ENCODE peak calls at places on chromosomes 11 and 22, in six cellular contexts. R is mesenchymal stem cell, S is IMR-90, C is trophoblast cell, J is neuronal stem cell, K is H1. A is an unnamed sample. For H3K79me1, the result is how much of the 10 kb centered on the place peaks cover.

GRCh38 chr11:65927904-65928397 is 8.7 kb downstream of the DRAP1 start:
- DNase-seq in R (peak), S (no peak), C (no peak), J (no peak), K (no peak), A (no peak)

GRCh38 chr22:50269573-50270301 is 443 bp downstream of the MAPK11 start:
- DNase-seq in R (peak), S (peak), C (no peak), J (no peak), K (no peak), A (no peak)

GRCh38 chr11:119101367-119101758 is 290 bp downstream of the DPAGT1 start:
- DNase-seq in R (no peak), S (no peak), C (no peak), J (no peak), K (peak), A (peak)

GRCh38 chr22:28882545-28882877 is 861 bp upstream of the ZNRF3 start:
- DNase-seq in R (peak), S (no peak), C (no peak), J (no peak), K (no peak), A (no peak)

GRCh38 chr11:11582261-11582701 is 39.5 kb downstream of the GALNT18 start:
- DNase-seq in R (no peak), S (no peak), C (no peak), J (no peak), K (peak), A (peak)

GRCh38 chr11:10674440-10674855 is 19.1 kb downstream of the IRAG1 start:
- DNase-seq in R (peak), S (no peak), C (no peak), J (no peak), K (no peak), A (no peak)

GRCh38 chr11:94028436-94028835 is 7.3 kb downstream of the HEPHL1 start:
- DNase-seq in R (peak), S (peak), C (peak), J (no peak), K (no peak), A (no peak)

GRCh38 chr22:42799462-42800405 is 57.3 kb downstream of the ARFGAP3 start:
- DNase-seq in R (no peak), S (no peak), C (no peak), J (no peak), K (no peak), A (peak)

GRCh38 chr11:72591785-72592490 is 82.3 kb downstream of the PDE2A start:
- DNase-seq in R (no peak), S (no peak), C (no peak), J (no peak), K (no peak), A (no peak)

GRCh38 chr11:45053736-45054446 is 92.5 kb upstream of the PRDM11 start:
- DNase-seq in R (no peak), S (no peak), C (no peak), J (no peak), K (no peak), A (no peak)

GRCh38 chr11:4018641-4019040 is 76.0 kb upstream of the RRM1 start:
- DNase-seq in R (no peak), S (no peak), C (peak), J (no peak), K (no peak), A (no peak)

GRCh38 chr11:76656087-76656531 is 14.4 kb downstream of the LRRC32 start:
- DNase-seq in R (no peak), S (no peak), C (no peak), J (no peak), K (no peak), A (peak)

GRCh38 chr11:100354736-100355135 is 332.4 kb upstream of the ARHGAP42 start:
- DNase-seq in R (peak), S (no peak), C (no peak), J (no peak), K (no peak), A (no peak)

GRCh38 chr22:41908409-41909289 is 6.2 kb downstream of the SHISA8 start:
- DNase-seq in R (no peak), S (no peak), C (no peak), J (no peak), K (peak), A (peak)

GRCh38 chr11:6418199-6418957 is 516 bp downstream of the APBB1 start:
- DNase-seq in R (no peak), S (no peak), C (no peak), J (peak), K (no peak), A (peak)

GRCh38 chr22:33984741-33985287 is 64.5 kb upstream of the LARGE1 start:
- DNase-seq in R (no peak), S (no peak), C (no peak), J (no peak), K (no peak), A (no peak)

GRCh38 chr22:33985506-33985905 is 65.2 kb upstream of the LARGE1 start:
- DNase-seq in R (no peak), S (no peak), C (no peak), J (no peak), K (no peak), A (no peak)

GRCh38 chr22:33986954-33987353 is 66.7 kb upstream of the LARGE1 start:
- DNase-seq in R (no peak), S (no peak), C (no peak), J (no peak), K (peak), A (no peak)

GRCh38 chr22:33984211-33984610 is 63.9 kb upstream of the LARGE1 start:
- DNase-seq in R (no peak), S (no peak), C (peak), J (no peak), K (no peak), A (no peak)

GRCh38 chr22:33986167-33986771 is 66.0 kb upstream of the LARGE1 start:
- DNase-seq in R (no peak), S (no peak), C (no peak), J (no peak), K (no peak), A (no peak)
- H3K79me1 ChIP-seq in R (under half), S (under half), C (under half), J (under half), K (under half), A (under half)

GRCh38 chr11:62883677-62884076 is 3.0 kb downstream of the SLC3A2 start:
- DNase-seq in R (no peak), S (no peak), C (no peak), J (no peak), K (no peak), A (no peak)

GRCh38 chr11:62881579-62882427 is 1.1 kb downstream of the SLC3A2 start:
- DNase-seq in R (peak), S (peak), C (peak), J (no peak), K (no peak), A (no peak)

GRCh38 chr11:62880803-62881578 is at the start of gene SLC3A2:
- DNase-seq in R (peak), S (peak), C (peak), J (peak), K (peak), A (peak)

GRCh38 chr11:62882811-62883496 is 2.3 kb downstream of the SLC3A2 start:
- DNase-seq in R (no peak), S (no peak), C (no peak), J (no peak), K (no peak), A (no peak)

GRCh38 chr11:62882428-62882742 is 1.7 kb downstream of the SLC3A2 start:
- DNase-seq in R (no peak), S (no peak), C (no peak), J (no peak), K (no peak), A (no peak)
- H3K79me1 ChIP-seq in R (under half), S (half or more), C (under half), J (under half), K (under half), A (under half)

DNA sequence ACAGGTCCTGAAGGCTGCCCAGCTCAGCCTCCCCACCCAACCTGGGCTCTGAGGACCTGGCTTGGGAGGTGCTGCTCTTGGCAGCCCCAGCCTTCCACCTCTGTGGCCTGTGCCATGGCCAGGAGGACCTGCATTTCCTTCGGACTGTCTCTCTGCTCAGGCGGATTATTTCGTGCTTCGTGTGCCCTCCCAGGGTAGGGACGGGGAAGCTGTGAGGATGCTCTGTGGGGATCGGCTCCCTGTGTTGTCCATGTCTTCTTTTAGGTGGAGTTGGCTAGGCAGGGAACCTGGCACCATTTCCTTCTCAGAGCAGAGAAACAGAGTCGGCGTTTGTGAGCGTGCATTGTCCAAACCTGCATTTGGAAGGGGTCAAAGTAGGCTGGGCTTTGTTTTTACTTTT is 34.1 kb downstream of the BCR start:
- DNase-seq in R (no peak), S (no peak), C (no peak), J (no peak), K (no peak), A (no peak)
- H3K79me1 ChIP-seq in R (under half), S (half or more), C (under half), J (under half), K (under half), A (under half)

GRCh38 chr22:23211622-23212021 is 31.3 kb downstream of the BCR start:
- DNase-seq in R (no peak), S (no peak), C (no peak), J (no peak), K (no peak), A (no peak)

GRCh38 chr22:23213581-23214341 is 33.5 kb downstream of the BCR start:
- DNase-seq in R (no peak), S (no peak), C (no peak), J (no peak), K (no peak), A (no peak)

GRCh38 chr22:23210428-23211170 is 30.3 kb downstream of the BCR start:
- DNase-seq in R (no peak), S (no peak), C (no peak), J (no peak), K (no peak), A (no peak)

GRCh38 chr22:23213031-23213555 is 32.8 kb downstream of the BCR start:
- DNase-seq in R (no peak), S (no peak), C (no peak), J (no peak), K (no peak), A (no peak)

DNA sequence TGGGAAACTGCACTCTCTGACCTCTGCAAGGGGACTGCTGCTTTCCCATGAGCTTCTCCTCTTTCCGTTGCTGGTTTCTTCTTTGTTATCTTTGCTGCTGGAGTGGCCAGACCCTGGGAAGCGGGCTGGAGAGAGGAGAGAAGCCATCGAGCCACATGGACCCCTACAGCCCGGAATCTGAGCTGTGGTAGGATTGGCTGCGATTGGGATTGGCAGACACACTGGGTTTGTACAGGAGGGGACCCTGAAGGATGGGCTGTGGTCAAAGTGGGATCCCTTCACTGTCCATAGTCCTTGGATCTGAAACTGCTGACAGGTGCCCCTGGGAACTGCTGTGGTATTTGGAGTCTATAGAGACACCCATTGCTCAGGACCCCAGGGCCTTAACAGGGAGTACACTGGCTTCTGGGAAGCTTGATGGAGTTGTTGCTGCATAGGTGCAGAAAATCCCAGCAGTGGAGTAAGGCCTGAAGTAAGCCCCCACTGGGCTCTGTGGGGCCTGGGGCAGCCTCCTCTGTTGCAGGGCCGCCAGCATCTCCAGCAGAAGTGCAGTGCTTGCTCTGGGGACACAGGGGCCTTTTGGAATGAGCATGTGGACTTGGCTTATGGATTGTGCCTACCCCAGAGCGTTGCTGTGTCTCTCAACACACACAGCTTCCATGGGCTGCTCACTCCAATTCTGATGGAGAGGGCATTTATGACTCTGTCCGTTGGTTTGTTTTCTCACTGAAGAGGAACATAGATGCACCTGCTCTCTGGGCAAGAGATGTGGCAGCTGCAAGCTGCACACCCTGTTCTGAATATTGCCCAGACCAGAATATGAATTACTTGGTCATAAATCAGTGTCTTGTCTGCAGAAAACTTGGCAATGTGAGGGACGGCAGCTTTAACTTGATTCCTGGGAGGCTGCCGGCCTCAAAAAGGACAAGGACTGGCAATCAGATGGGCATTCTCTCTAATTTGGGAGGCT is 32.0 kb downstream of the BCR start:
- DNase-seq in R (no peak), S (no peak), C (no peak), J (no peak), K (no peak), A (no peak)
- H3K79me1 ChIP-seq in R (under half), S (half or more), C (under half), J (under half), K (under half), A (under half)

DNA sequence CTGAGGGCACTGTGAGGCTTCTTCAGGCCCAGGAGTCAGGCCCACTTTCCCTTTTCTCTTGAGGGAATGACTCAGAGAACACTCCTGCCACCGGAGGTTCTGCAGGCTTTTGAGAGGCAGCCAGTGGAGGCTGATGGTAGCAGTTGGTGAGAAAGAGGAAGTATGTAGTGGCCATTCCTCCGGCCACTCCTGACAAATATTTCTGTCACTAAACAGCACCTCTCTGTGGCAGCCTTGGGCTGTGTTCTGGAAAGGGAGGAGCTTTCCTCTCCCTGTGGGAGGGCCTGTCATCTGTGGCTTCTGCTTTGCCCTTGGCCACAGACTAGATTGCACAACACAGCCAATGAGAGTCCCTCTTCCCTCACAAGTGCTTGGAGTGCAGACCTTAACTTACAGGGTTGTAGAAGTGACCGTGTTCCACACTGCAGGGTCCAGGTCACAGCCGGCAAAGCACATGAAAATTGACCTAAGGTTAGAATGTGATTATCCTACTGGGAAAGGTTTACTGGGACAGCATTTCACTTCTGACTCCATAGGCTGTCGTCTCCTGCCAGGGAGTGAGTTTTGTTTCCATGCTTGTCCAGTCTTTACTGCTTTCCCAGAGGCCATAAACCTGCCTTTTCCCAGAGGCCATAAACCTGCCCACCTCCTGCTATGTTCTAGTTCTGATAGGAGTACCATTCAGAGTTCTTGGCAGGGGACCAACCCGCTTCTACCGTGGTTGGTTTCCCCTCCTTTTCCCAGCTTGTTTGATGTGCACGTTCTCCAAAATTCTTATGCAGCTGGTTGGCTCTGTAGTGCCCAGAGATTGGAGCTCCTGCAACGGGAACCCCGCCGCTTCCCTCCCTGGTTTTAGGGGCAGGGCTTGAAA is 33.3 kb downstream of the MARK2 start:
- DNase-seq in R (peak), S (peak), C (peak), J (no peak), K (no peak), A (peak)
- H3K79me1 ChIP-seq in R (under half), S (half or more), C (under half), J (under half), K (under half), A (under half)

DNA sequence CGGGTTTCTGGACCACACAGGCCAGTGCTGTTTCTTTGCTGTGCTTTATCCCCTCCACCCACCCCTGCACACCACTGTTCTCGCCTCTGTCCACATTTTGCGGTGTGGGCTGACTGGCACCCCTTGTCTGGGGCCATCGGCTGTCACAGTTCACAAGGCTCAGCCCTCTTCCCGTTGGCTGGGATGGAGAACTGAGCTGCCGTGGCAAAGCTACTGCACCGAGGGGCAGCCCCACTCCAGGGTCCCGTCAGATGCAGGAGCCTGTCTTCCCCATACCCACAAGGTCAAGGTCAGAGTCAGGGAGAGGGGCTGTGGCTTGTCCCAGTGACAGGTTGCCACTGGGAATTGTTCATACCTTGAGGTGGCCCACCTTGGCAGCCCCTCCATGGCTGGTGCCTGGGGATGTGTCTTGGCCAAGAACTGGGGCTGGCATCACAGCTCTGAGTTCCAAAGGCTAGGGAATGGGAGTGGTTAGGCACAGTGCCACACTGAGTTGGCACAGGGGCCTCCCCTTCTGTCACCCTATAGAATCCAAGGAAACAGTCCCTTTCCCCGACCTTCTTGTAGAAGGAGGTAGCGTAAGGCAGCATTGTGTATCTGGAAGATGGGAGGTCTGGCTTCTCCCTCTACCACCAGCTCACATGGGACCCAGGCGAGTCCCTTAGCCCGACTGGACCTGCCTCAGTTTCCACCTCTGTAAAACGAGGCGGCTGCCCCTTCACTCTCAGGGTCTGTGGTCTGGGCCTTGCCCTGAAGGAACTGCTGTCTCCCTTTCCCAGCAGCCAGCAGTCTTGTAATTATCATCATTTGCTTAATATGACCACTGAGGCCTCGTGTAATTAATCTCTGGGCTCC is 3.4 kb downstream of the GRK2 start:
- DNase-seq in R (no peak), S (no peak), C (no peak), J (no peak), K (no peak), A (no peak)
- H3K79me1 ChIP-seq in R (under half), S (half or more), C (under half), J (under half), K (under half), A (under half)

DNA sequence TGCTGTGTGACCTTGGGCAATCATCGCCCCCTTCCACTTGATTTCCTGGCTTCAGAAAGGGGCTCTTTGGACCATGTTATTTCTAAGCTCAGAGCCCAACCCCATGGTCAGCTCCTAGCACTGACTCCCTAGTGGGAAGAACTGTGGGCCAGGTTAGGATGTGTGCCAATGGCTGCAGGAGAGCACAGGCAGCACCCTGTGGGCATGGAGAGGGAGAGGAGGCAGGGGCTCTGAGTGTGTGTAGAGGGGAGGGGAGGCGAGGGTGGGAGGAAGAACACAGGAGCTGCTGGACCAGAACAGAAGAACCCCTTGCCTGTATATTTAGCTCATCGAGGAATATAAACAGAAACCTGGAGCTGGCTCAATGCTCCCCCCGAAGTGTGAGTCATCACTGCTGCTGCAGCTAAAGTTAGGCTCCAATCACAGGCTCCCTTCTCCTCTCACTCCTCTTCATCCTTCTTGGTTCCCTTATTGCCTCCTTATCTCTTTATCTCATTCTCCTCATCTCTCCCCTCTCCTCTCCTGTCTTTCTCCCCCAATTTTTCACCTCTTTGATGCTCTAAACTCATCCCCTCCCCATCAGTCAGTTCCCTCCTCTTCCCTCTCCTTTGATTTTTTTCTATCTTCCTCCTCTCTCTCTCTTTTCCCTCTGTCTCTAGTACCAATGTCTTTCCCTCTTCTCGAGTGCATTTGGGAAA is 14.5 kb upstream of the RPS19BP1 start:
- DNase-seq in R (peak), S (peak), C (no peak), J (no peak), K (no peak), A (no peak)
- H3K79me1 ChIP-seq in R (under half), S (under half), C (under half), J (under half), K (under half), A (under half)

A was measured in H9.